ENCODE peak calls at places on chromosomes 11 and 22, in six cellular contexts. K is GM12891, I is transverse colon, H is vagina, U is lower leg skin, A is prostate gland. P is an unnamed sample.

GRCh38 chr11:2293396-2294339 is 8.1 kb downstream of the C11orf21 start:
- DNase-seq in U (no peak), I (peak), K (no peak), A (no peak), H (no peak), P (no peak)

GRCh38 chr11:132520199-132520598 is 1012.1 kb downstream of the OPCML start:
- DNase-seq in I (no peak), U (no peak), K (no peak), H (no peak), A (no peak), P (no peak)

GRCh38 chr22:22508274-22509176 is at the start of gene ZNF280B:
- DNase-seq in H (no peak), K (peak), I (peak), U (no peak), A (peak), P (peak)

GRCh38 chr11:79461144-79461543 is 20.3 kb upstream of the TENM4 start:
- DNase-seq in I (no peak), K (no peak), H (no peak), U (no peak), A (no peak), P (peak)

GRCh38 chr11:88454881-88455280 is 117.3 kb upstream of the CTSC start:
- DNase-seq in U (no peak), K (no peak), H (no peak), I (no peak), A (no peak), P (no peak)

GRCh38 chr11:103619938-103620337 is 416.5 kb upstream of the DDI1 start:
- DNase-seq in U (no peak), A (no peak), H (no peak), I (no peak), K (no peak), P (no peak)

GRCh38 chr22:23075050-23075449 is 4.7 kb downstream of the GNAZ start:
- DNase-seq in I (no peak), U (no peak), H (no peak), K (no peak), A (no peak), P (no peak)

GRCh38 chr11:34345012-34345804 is 12.6 kb downstream of the ABTB2 start:
- DNase-seq in U (no peak), I (no peak), A (peak), K (no peak), H (no peak), P (no peak)

GRCh38 chr11:26953770-26954392 is 40.0 kb upstream of the FIBIN start:
- DNase-seq in K (no peak), A (no peak), H (no peak), U (no peak), I (no peak), P (no peak)

GRCh38 chr11:87971354-87971753 is 203.9 kb downstream of the RAB38 start:
- DNase-seq in I (no peak), A (no peak), K (no peak), H (no peak), U (no peak), P (no peak)

GRCh38 chr11:16148301-16148787 is 208.0 kb downstream of the SOX6 start:
- DNase-seq in H (no peak), K (no peak), U (no peak), I (no peak), A (no peak), P (no peak)

GRCh38 chr11:125465701-125466100 is 30.4 kb downstream of the FEZ1 start:
- DNase-seq in U (no peak), K (no peak), H (no peak), I (no peak), A (no peak), P (no peak)

GRCh38 chr11:44083906-44084305 is 11.6 kb upstream of the EXT2 start:
- DNase-seq in H (no peak), I (no peak), K (no peak), U (no peak), A (no peak), P (no peak)

GRCh38 chr11:99693941-99694492 is 673.3 kb downstream of the CNTN5 start:
- DNase-seq in A (no peak), H (no peak), K (no peak), U (no peak), I (no peak), P (peak)

GRCh38 chr11:11660351-11660750 is 38.5 kb upstream of the GALNT18 start:
- DNase-seq in U (no peak), A (no peak), I (no peak), H (no peak), K (no peak), P (no peak)

GRCh38 chr11:128831781-128832497 is 35.2 kb downstream of the KCNJ1 start:
- DNase-seq in I (no peak), A (no peak), U (no peak), H (no peak), K (no peak), P (no peak)

GRCh38 chr11:104891135-104891534 is 7.1 kb downstream of the CASP12 start:
- DNase-seq in U (no peak), A (no peak), K (no peak), H (no peak), I (no peak), P (no peak)

GRCh38 chr22:19896665-19897355 is 42.1 kb upstream of the GNB1L start:
- DNase-seq in H (no peak), K (no peak), U (no peak), I (no peak), A (no peak), P (no peak)

GRCh38 chr22:40385041-40385782 is 14.8 kb downstream of the SGSM3 start:
- DNase-seq in H (no peak), K (no peak), U (no peak), A (no peak), I (peak), P (no peak)

GRCh38 chr11:2233693-2234455 is 36.5 kb downstream of the ASCL2 start:
- DNase-seq in K (no peak), U (no peak), H (no peak), I (no peak), A (no peak), P (no peak)

GRCh38 chr11:31822604-31823371 is 11.7 kb upstream of the PAX6 start:
- DNase-seq in H (no peak), K (peak), U (no peak), I (no peak), A (no peak), P (no peak)

GRCh38 chr11:84498016-84498415 is 1129.1 kb downstream of the DLG2 start:
- DNase-seq in I (no peak), H (no peak), K (no peak), U (no peak), A (no peak), P (no peak)

GRCh38 chr11:67289651-67290479 is 762 bp downstream of the ANKRD13D start:
- DNase-seq in U (no peak), I (no peak), A (no peak), K (no peak), H (no peak), P (no peak)

GRCh38 chr22:50342651-50343540 is at the start of gene PPP6R2:
- DNase-seq in U (peak), K (peak), A (peak), H (no peak), I (peak), P (peak)

GRCh38 chr22:40749829-40750228 is 69.3 kb downstream of the SLC25A17 start:
- DNase-seq in I (no peak), A (no peak), U (no peak), H (no peak), K (no peak), P (no peak)

GRCh38 chr11:46489668-46490560 is 98.3 kb upstream of the CHRM4 start:
- DNase-seq in K (no peak), I (peak), U (no peak), H (no peak), A (no peak), P (peak)

GRCh38 chr11:79369094-79369493 is 71.7 kb downstream of the TENM4 start:
- DNase-seq in I (no peak), U (no peak), A (no peak), H (no peak), K (no peak), P (no peak)

GRCh38 chr11:47915407-47916137 is 64.8 kb upstream of the PTPRJ start:
- DNase-seq in A (no peak), H (no peak), I (peak), K (no peak), U (no peak), P (no peak)

GRCh38 chr11:84890706-84891105 is 736.4 kb downstream of the DLG2 start:
- DNase-seq in U (no peak), K (no peak), I (no peak), A (no peak), H (no peak), P (no peak)

GRCh38 chr11:38476808-38477565 is 1879.0 kb upstream of the RAG2 start:
- DNase-seq in U (no peak), I (no peak), A (no peak), K (no peak), H (no peak), P (no peak)

GRCh38 chr11:16406226-16406625 is 49.9 kb upstream of the SOX6 start:
- DNase-seq in I (no peak), U (no peak), A (no peak), K (no peak), H (no peak), P (no peak)

GRCh38 chr11:129639300-129639699 is 176.3 kb upstream of the TMEM45B start:
- DNase-seq in A (no peak), U (no peak), I (no peak), K (no peak), H (no peak), P (no peak)

GRCh38 chr22:48748113-48748859 is 1079.4 kb downstream of the BRD1 start:
- DNase-seq in A (peak), U (peak), H (peak), K (no peak), I (no peak), P (no peak)

GRCh38 chr22:46114518-46115387 is 35.6 kb upstream of the PPARA start:
- DNase-seq in U (no peak), H (no peak), A (no peak), K (no peak), I (no peak), P (no peak)
- TF ChIP-seq POLR2A in U (no peak), H (no peak), A (no peak), K (no peak), I (no peak), P (no peak)

DNA sequence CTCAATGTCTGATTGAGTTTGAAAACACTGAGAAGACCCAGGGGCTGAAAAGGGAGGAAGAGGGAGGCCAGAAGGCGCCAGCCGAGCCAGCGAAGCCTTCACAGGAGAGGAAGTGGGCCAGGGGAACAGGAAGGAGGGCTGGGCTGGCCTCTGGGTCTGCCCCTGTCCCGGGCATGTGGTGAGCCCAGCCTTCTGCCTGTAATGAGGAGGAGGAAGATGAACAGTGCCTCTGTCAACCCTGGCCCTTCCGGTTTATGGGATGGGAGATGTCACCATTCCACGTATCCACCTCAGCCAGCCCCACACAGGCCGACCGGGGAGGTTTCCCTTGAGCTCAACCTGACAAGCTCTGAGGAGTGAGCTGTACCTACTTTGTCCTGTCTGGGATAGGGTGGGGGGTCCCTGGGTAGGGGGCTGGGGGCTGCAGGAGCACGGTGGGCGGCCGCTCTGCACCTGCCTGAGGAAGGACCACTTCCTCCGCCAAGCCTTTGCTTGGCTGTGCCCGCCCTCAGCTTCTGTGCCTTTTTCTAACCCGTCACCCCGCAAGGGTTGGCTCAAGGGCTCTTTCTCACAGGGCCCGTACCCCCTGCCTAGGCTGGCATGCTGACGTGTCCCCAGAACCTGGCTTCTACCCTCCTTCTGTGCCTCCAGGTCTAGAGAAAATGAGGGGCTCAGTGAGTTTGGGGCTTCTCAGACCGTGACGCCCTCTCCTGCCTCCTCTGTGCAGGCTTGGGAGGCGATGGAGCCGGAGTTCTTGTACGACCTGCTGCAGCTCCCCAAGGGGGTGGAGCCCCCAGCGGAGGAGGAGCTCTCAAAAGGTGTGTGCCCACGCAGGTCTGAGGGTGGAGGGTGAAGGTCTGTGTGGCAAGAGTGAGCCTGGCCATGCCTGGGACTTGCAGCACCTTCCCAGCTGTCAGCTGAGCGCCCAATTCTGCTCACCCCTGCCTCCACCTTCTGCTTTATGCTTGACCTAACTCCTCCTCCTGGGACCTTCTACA is 2.2 kb downstream of the PARVG start:
- DNase-seq in I (peak), K (peak), U (peak), H (no peak), A (no peak), P (no peak)
- TF ChIP-seq POLR2A in I (peak), K (no peak), U (no peak), H (no peak), A (no peak), P (no peak)

DNA sequence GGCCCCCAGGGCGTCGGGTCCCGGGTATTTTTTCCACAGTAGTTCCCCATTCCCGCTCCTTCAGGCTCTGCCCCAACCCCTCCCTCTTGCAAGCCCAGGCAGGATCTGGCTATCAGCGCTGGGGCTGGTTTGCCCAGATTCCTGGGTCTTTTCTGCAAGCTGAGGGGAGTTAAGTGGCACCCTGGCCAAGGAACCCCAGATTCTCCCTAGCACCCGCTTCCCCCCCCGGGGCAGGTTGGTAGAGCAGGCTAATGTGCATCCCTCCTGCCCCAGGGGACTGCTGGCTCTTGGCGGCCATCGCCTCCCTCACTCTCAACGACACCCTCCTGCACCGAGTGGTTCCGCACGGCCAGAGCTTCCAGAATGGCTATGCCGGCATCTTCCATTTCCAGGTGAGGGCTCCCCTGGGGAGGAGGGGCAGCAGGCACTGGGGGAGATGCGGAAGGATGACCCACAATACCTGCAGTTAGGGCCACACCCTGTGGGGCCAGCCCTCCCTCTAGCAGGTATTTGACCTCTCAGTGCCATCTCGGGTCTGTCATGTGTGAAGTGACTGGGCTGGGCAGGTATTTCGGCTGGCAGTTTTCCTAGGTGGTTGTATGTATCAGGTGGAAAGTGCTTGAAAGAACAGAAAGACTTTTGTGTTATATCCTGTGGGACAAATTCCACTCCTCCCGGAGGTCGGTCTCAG is 1.6 kb downstream of the CAPN1 start:
- DNase-seq in K (no peak), H (no peak), I (peak), U (peak), A (peak), P (no peak)
- TF ChIP-seq POLR2A in K (no peak), H (no peak), I (no peak), U (no peak), A (peak), P (no peak)

DNA sequence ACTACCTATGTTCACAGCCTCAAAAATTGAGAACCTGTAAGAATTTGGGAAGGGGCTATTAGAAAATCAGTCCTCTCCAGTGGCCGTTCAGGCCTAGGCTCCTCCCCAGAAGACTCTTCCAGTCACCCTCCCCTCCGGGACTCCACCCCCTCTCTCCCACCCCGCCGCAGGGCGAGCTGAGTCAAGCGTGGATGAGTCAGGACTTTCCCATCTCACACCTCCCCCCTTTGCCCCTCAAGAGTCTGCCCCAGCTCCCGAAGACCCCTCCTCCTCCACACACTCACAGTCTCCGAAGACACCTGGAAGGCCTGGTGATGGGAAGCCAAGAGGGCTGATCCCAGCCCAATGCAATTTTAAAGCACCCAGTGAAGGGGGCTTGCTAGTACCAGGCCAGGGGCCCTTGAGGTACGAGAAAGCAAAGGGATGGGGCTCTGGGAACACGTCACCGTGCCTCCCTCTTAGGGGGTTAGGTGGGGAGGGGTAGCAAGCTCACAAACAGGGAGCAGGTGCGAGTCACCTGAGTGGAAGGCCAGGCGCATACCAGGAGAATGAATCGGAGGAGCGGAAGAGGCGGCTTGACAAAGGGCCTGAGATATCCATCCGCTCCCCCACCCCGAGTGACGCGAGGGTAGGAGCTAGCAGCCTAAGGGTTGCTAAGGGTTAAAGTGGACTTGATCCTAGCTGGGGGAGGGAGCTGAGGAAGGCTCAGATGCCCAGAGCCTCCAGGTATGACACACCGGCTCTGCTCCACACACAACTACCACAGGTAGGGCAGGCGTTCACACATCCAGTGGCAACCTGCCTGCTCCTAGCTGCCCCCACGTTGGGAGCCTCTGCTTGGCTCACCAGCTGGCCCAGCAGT is 13.6 kb downstream of the BCL9L start:
- DNase-seq in K (no peak), A (peak), U (peak), I (peak), H (no peak), P (peak)
- TF ChIP-seq POLR2A in K (no peak), A (peak), U (no peak), I (no peak), H (peak), P (no peak)

GRCh38 chr11:73143126-73143838 is 1.2 kb upstream of the FCHSD2 start:
- DNase-seq in I (no peak), A (no peak), H (no peak), U (no peak), K (no peak), P (peak)
- TF ChIP-seq POLR2A in I (no peak), A (no peak), H (no peak), U (no peak), K (no peak), P (no peak)

GRCh38 chr11:123800041-123800440 is 6.1 kb downstream of the OR6M1 start:
- DNase-seq in U (no peak), H (no peak), I (no peak), K (no peak), A (no peak), P (no peak)

GRCh38 chr11:123798513-123799252 is 7.5 kb downstream of the OR6M1 start:
- DNase-seq in H (no peak), K (no peak), I (no peak), U (no peak), A (no peak), P (no peak)

GRCh38 chr11:123798079-123798478 is 8.1 kb downstream of the OR6M1 start:
- DNase-seq in K (no peak), U (no peak), A (no peak), I (no peak), H (no peak), P (no peak)

GRCh38 chr11:123797065-123797940 is 8.8 kb downstream of the OR6M1 start:
- DNase-seq in I (no peak), U (no peak), A (no peak), K (no peak), H (no peak), P (no peak)

DNA sequence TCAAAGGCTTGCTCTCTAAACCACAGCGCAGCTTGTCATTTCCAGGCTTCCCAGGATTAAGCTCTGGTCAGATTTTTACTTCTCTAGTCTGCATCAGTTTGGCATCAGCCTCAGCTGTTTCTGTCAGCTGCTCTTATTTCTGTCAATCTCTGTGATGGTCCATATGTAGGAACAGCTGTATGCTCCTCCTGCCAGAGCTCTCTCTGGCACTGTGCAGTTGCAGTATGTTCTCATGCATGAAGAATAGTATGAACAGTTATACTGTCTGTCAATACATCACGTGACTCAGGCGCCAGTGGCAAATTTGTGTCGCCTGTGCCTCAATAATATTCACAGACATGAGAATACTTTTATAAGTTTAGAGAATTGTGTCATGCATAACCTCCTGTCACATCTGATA is 6.7 kb downstream of the OR6M1 start:
- DNase-seq in A (no peak), U (no peak), H (no peak), K (no peak), I (no peak), P (no peak)
- TF ChIP-seq POLR2A in A (no peak), U (no peak), H (no peak), K (no peak), I (no peak), P (no peak)

P was measured in erythroblast.